ENCODE peak calls at places on chromosome 7, in five cellular contexts. U, I, Q, X and L are unnamed samples.
A peak's percentile ranks its signal among the peaks of the same experiment; 100 is the strongest.

GRCh38 chr7:75776295-75776971 is 4.4 kb upstream of the CCL26 start:
- DNase-seq in U (no peak), Q (peak; percentile 37), X (no peak), I (no peak), L (no peak)

GRCh38 chr7:155002411-155003214 is at the start of gene PAXIP1:
- DNase-seq in U (peak; percentile 24), I (peak; percentile 45), Q (peak; percentile 58), X (no peak), L (peak; percentile 43)

GRCh38 chr7:21920931-21921330 is 24.8 kb downstream of the CDCA7L start:
- DNase-seq in Q (no peak), X (no peak), I (no peak), U (no peak), L (no peak)

GRCh38 chr7:20374391-20374790 is 43.7 kb downstream of the ITGB8 start:
- DNase-seq in X (no peak), Q (no peak), I (no peak), U (no peak), L (no peak)

GRCh38 chr7:53218730-53219504 is 183.5 kb downstream of the POM121L12 start:
- DNase-seq in X (no peak), U (no peak), Q (no peak), I (peak; percentile 22), L (no peak)

GRCh38 chr7:117143580-117143979 is 179.3 kb downstream of the WNT2 start:
- DNase-seq in I (no peak), Q (no peak), U (no peak), X (no peak), L (no peak)

GRCh38 chr7:135386776-135387175 is 123.1 kb downstream of the CNOT4 start:
- DNase-seq in Q (no peak), U (no peak), I (no peak), X (no peak), L (no peak)

GRCh38 chr7:74356589-74357315 is 67.5 kb downstream of the CLIP2 start:
- DNase-seq in Q (no peak), U (no peak), X (no peak), I (no peak), L (no peak)

GRCh38 chr7:73560035-73560835 is 2.7 kb upstream of the BCL7B start:
- DNase-seq in I (no peak), Q (no peak), U (peak; percentile 62), X (no peak), L (no peak)

GRCh38 chr7:36283171-36283570 is 106.5 kb upstream of the ANLN start:
- DNase-seq in Q (no peak), X (no peak), U (no peak), I (no peak), L (no peak)

GRCh38 chr7:11207565-11207964 is 233.9 kb downstream of the PHF14 start:
- DNase-seq in Q (no peak), I (no peak), U (no peak), X (no peak), L (no peak)

GRCh38 chr7:44282601-44283171 is 42.7 kb downstream of the CAMK2B start:
- DNase-seq in I (peak; percentile 12), Q (no peak), U (no peak), X (peak; percentile 8), L (peak; percentile 6)

GRCh38 chr7:4265056-4265455 is 417.0 kb upstream of the FOXK1 start:
- DNase-seq in I (no peak), X (no peak), Q (no peak), U (no peak), L (no peak)

GRCh38 chr7:144594580-144594979 is 191.1 kb upstream of the NOBOX start:
- DNase-seq in X (no peak), Q (no peak), I (no peak), U (no peak), L (no peak)

GRCh38 chr7:73618538-73618937 is 5.8 kb downstream of the MLXIPL start:
- DNase-seq in Q (no peak), U (no peak), I (no peak), X (no peak), L (peak; percentile 56)

GRCh38 chr7:151312831-151313809 is 28.5 kb upstream of the NUB1 start:
- DNase-seq in I (no peak), X (no peak), Q (no peak), U (no peak), L (no peak)

GRCh38 chr7:156237614-156238013 is 403.0 kb upstream of the RNF32 start:
- DNase-seq in X (no peak), Q (no peak), U (no peak), I (no peak), L (no peak)

GRCh38 chr7:128894101-128894440 is 16.4 kb downstream of the KCP start:
- DNase-seq in Q (no peak), I (peak; percentile 5), X (no peak), U (no peak), L (no peak)

GRCh38 chr7:73891178-73891885 is 30.4 kb downstream of the TMEM270 start:
- DNase-seq in I (no peak), U (peak; percentile 54), X (no peak), Q (no peak), L (no peak)

GRCh38 chr7:974172-974571 is 1.2 kb downstream of the COX19 start:
- DNase-seq in X (no peak), U (no peak), I (no peak), Q (no peak), L (no peak)

GRCh38 chr7:115356139-115356746 is 434.3 kb downstream of the MDFIC start:
- DNase-seq in I (no peak), Q (no peak), X (no peak), U (no peak), L (no peak)

GRCh38 chr7:39324134-39324760 is 242.0 kb upstream of the YAE1 start:
- DNase-seq in I (no peak), U (no peak), Q (no peak), X (no peak), L (no peak)

GRCh38 chr7:129607471-129608120 is 3.9 kb upstream of the NRF1 start:
- DNase-seq in I (no peak), U (peak; percentile 78), Q (peak; percentile 50), X (no peak), L (no peak)

GRCh38 chr7:143381427-143382125 is 431 bp downstream of the ZYX start:
- DNase-seq in X (peak; percentile 69), I (peak; percentile 83), Q (no peak), U (no peak), L (peak; percentile 72)

GRCh38 chr7:26127411-26127810 is 24.6 kb upstream of the NFE2L3 start:
- DNase-seq in U (no peak), I (no peak), X (no peak), Q (no peak), L (no peak)

GRCh38 chr7:37259381-37259821 is 189.3 kb downstream of the ELMO1 start:
- DNase-seq in I (no peak), U (no peak), X (no peak), Q (no peak), L (no peak)

GRCh38 chr7:153886121-153886505 is 166.1 kb upstream of the DPP6 start:
- DNase-seq in I (no peak), X (no peak), Q (no peak), U (no peak), L (peak; percentile 10)

GRCh38 chr7:107471292-107472070 is 1.6 kb downstream of the GPR22 start:
- DNase-seq in Q (no peak), X (no peak), I (no peak), U (no peak), L (no peak)

GRCh38 chr7:50324113-50324512 is 19.6 kb downstream of the IKZF1 start:
- DNase-seq in U (no peak), I (no peak), Q (no peak), X (no peak), L (no peak)

GRCh38 chr7:140155428-140155827 is 21.4 kb downstream of the KDM7A start:
- DNase-seq in I (no peak), U (no peak), X (no peak), Q (no peak), L (no peak)

GRCh38 chr7:98112077-98112476 is 5.4 kb downstream of the LMTK2 start:
- DNase-seq in U (no peak), I (no peak), Q (no peak), X (no peak), L (no peak)

GRCh38 chr7:98119257-98119918 is 12.7 kb downstream of the LMTK2 start:
- DNase-seq in Q (no peak), I (no peak), U (peak; percentile 46), X (no peak), L (no peak)

GRCh38 chr7:98120559-98120958 is 13.9 kb downstream of the LMTK2 start:
- DNase-seq in X (no peak), I (no peak), U (no peak), Q (no peak), L (no peak)

GRCh38 chr7:98115746-98116525 is 9.3 kb downstream of the LMTK2 start:
- DNase-seq in U (no peak), I (no peak), Q (no peak), X (no peak), L (no peak)

DNA sequence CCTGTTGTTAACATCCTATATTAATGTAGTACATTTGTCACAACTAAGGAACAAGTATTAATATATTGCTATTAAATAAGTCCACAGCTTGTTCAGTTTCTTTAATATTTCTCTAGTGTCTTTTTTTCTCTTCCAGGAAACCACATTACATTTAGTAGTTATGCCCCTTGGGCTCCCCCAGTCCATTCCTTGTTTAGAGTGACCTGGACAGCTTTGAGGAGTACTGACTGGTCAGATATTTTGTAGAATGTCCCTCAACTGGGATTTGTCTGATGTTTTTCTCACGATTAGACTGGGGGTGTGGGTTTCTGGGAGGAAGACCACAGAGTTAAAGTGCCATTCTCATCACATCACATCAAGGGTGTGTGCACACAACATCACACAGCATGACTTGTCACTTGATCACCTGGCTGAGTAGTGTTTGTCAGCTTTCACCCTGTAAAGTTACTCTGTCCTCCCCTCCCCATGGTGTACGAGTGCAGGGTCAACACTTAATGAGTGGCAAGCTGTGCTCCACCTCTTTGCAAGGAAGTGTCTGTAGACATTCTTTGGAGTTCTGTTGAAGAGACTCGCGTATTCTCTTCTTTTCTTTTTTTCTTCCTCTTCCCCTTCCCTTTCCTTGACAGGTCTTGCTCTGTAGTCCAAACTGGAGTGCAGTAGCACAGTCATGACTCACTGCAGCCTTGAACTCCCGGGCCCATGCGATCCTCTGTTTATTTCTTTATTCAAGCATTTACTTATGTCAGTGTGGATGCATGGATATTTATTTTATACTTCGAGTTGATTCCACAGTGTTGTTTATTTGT is 10.2 kb downstream of the LMTK2 start:
- DNase-seq in X (no peak), Q (no peak), U (no peak), I (no peak), L (no peak)
- H3K4me3 ChIP-seq in X (no peak overlapping the region), Q (no peak overlapping the region), U (no peak overlapping the region), I (no peak overlapping the region), L (no peak overlapping the region)

GRCh38 chr7:47039089-47039648 is 542.7 kb downstream of the TNS3 start:
- DNase-seq in X (no peak), Q (no peak), U (no peak), I (no peak), L (no peak)
- H3K27ac ChIP-seq in X (no peak overlapping the region), Q (no peak overlapping the region), U (no peak overlapping the region), I (peak overlapping the region; percentile 86), L (peak overlapping the region; percentile 42)

GRCh38 chr7:102292813-102293798 is 6.4 kb downstream of the SH2B2 start:
- DNase-seq in X (no peak), I (no peak), U (no peak), Q (no peak), L (no peak)
- H3K4me3 ChIP-seq in X (no peak overlapping the region), I (no peak overlapping the region), U (no peak overlapping the region), Q (no peak overlapping the region), L (no peak overlapping the region)

DNA sequence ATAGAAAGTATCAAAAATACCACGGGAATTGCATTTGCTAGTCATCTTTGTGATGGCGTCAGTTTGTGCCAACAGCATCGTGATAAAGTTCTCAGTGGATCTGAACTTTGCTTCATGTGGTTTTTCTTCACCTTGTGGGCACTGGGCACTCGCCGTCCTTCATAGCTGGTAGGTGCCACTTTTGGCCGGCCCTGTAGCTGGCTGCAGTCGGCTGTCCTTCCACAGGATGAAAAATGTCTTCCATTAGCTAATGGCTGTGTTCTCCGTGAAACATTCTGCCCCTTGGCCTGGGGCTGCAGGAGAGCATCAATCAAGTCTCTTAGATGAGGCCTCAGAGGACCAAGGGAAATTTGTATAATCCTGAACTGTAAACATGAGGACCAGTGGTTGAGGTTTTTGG is 145.3 kb downstream of the DYNC1I1 start:
- DNase-seq in Q (no peak), I (no peak), X (no peak), U (no peak), L (no peak)
- H3K27ac ChIP-seq in Q (no peak overlapping the region), I (no peak overlapping the region), X (no peak overlapping the region), U (no peak overlapping the region), L (no peak overlapping the region)